ENCODE peak calls at places on chromosomes 6 and 20, in four cellular contexts. F is K562, L is GM12878, X is HepG2. I is an unnamed sample.

GRCh38 chr6:91539451-91539850 is 952.6 kb upstream of the MAP3K7 start:
- DNase-seq in F (no peak), L (no peak), X (no peak), I (no peak)

GRCh38 chr20:39800548-39800947 is 838.4 kb downstream of the DHX35 start:
- DNase-seq in F (no peak), L (peak), X (no peak), I (no peak)

GRCh38 chr6:169896826-169897456 is 145.5 kb downstream of the ERMARD start:
- DNase-seq in F (no peak), L (no peak), X (no peak), I (no peak)

GRCh38 chr6:36839819-36840379 is 655 bp upstream of the CPNE5 start:
- DNase-seq in F (peak), L (no peak), X (no peak), I (peak)

GRCh38 chr20:48822178-48822577 is 5.6 kb downstream of the PREX1 start:
- DNase-seq in F (no peak), L (no peak), X (no peak), I (no peak)

GRCh38 chr20:35004051-35004725 is 48.5 kb downstream of the MYH7B start:
- DNase-seq in F (no peak), L (no peak), X (no peak), I (no peak)

GRCh38 chr20:7728373-7728772 is 211.9 kb downstream of the HAO1 start:
- DNase-seq in F (no peak), L (no peak), X (no peak), I (no peak)

GRCh38 chr20:56181593-56181992 is 66.9 kb upstream of the MC3R start:
- DNase-seq in F (no peak), L (no peak), X (no peak), I (no peak)

GRCh38 chr6:53179961-53180651 is 31.5 kb upstream of the GCM1 start:
- DNase-seq in F (no peak), L (no peak), X (no peak), I (no peak)

GRCh38 chr6:153790048-153790447 is 249.0 kb upstream of the OPRM1 start:
- DNase-seq in F (no peak), L (no peak), X (peak), I (peak)

GRCh38 chr6:134074151-134074712 is 21.8 kb upstream of the SLC2A12 start:
- DNase-seq in F (no peak), L (no peak), X (peak), I (no peak)

GRCh38 chr20:63639093-63639860 is 12.4 kb upstream of the GMEB2 start:
- DNase-seq in F (no peak), L (no peak), X (no peak), I (no peak)

GRCh38 chr6:137813308-137813707 is 53.8 kb upstream of the TNFAIP3 start:
- DNase-seq in F (no peak), L (no peak), X (no peak), I (no peak)

GRCh38 chr20:9573598-9573997 is 59.2 kb downstream of the LAMP5 start:
- DNase-seq in F (no peak), L (no peak), X (no peak), I (no peak)

GRCh38 chr6:137495652-137496391 is 1.6 kb upstream of the OLIG3 start:
- DNase-seq in F (no peak), L (no peak), X (no peak), I (no peak)

GRCh38 chr20:53943522-53944291 is 126.7 kb downstream of the BCAS1 start:
- DNase-seq in F (peak), L (no peak), X (peak), I (peak)

GRCh38 chr6:158150701-158151100 is 17.4 kb downstream of the SERAC1 start:
- DNase-seq in F (no peak), L (no peak), X (no peak), I (no peak)

GRCh38 chr6:40877362-40877761 is 161.7 kb downstream of the UNC5CL start:
- DNase-seq in F (no peak), L (no peak), X (no peak), I (no peak)

GRCh38 chr6:110543106-110543505 is 66.7 kb upstream of the SLC22A16 start:
- DNase-seq in F (no peak), L (no peak), X (no peak), I (no peak)

GRCh38 chr6:131950767-131951575 is at the start of gene CCN2:
- DNase-seq in F (no peak), L (no peak), X (peak), I (peak)

GRCh38 chr6:72761767-72762166 is 139.9 kb downstream of the KCNQ5 start:
- DNase-seq in F (no peak), L (no peak), X (no peak), I (no peak)

GRCh38 chr6:88248709-88249321 is 82.7 kb upstream of the CNR1 start:
- DNase-seq in F (no peak), L (no peak), X (no peak), I (no peak)

GRCh38 chr6:137402143-137402542 is 92.1 kb downstream of the OLIG3 start:
- DNase-seq in F (no peak), L (no peak), X (no peak), I (no peak)

GRCh38 chr20:50460608-50461268 is 49.4 kb upstream of the PTPN1 start:
- DNase-seq in F (peak), L (no peak), X (peak), I (peak)

GRCh38 chr6:149012040-149012545 is 265.3 kb downstream of the UST start:
- DNase-seq in F (no peak), L (no peak), X (no peak), I (peak)

GRCh38 chr6:143397229-143398222 is 53.0 kb downstream of the ADAT2 start:
- DNase-seq in F (no peak), L (no peak), X (peak), I (no peak)

GRCh38 chr6:21984551-21984950 is 312.3 kb downstream of the PRL start:
- DNase-seq in F (no peak), L (no peak), X (no peak), I (no peak)

GRCh38 chr6:21984135-21984534 is 312.7 kb downstream of the PRL start:
- DNase-seq in F (no peak), L (no peak), X (no peak), I (no peak)

GRCh38 chr6:21985904-21986303 is 310.9 kb downstream of the PRL start:
- DNase-seq in F (no peak), L (no peak), X (no peak), I (no peak)

GRCh38 chr6:21986703-21987102 is 310.1 kb downstream of the PRL start:
- DNase-seq in F (no peak), L (no peak), X (no peak), I (no peak)

GRCh38 chr6:21987501-21987957 is 309.3 kb downstream of the PRL start:
- DNase-seq in F (peak), L (peak), X (peak), I (peak)
- TF ChIP-seq FOXK2 in F (no peak), L (no peak), X (no peak), I (no peak)

GRCh38 chr6:52009736-52010135 is 77.7 kb downstream of the PKHD1 start:
- DNase-seq in F (no peak), L (no peak), X (no peak), I (no peak)
- TF ChIP-seq FOXK2 in F (no peak), L (no peak), X (no peak), I (no peak)

DNA sequence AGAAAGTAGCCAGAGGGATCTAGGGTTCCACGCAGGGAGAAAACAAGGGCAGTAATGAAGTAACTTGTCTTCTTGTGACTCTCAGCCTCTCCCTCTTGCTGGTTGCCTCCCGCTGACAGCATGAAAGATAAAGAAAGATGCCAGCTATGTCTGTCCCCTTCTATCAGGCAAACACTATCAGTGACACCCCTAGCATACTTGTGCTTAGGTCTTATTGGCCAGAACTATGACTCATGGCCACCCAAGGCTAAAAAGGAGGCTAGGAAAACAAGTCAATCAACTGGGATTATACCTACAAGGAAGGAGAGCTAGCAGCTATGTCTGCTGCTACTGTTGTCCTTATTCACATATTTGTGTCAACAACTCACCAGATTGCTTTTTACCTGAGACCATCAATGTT is 206.8 kb upstream of the SOX4 start:
- DNase-seq in F (no peak), L (no peak), X (peak), I (no peak)
- TF ChIP-seq FOXK2 in F (no peak), L (no peak), X (no peak), I (no peak)

DNA sequence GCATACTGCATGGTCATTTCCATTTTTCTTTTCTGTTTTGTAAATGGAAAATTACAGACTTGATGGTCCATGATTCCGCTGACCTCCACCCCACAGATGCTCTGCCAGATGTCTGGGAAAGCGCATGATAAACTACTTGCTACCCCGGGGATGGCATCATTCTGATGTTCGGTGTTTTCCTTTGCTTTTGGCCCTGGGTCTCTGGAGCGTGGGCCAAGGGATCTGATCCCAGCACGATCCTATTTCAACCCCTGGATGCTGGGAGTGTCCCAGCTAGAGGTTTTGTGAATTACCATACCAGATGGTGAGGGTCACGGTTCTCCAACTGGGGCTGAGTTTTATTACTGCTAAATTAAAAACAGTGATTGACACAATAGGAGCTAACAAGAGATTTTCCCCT is 25.2 kb upstream of the MYLIP start:
- DNase-seq in F (no peak), L (no peak), X (no peak), I (no peak)
- TF ChIP-seq FOXK2 in F (no peak), L (no peak), X (no peak), I (no peak)

DNA sequence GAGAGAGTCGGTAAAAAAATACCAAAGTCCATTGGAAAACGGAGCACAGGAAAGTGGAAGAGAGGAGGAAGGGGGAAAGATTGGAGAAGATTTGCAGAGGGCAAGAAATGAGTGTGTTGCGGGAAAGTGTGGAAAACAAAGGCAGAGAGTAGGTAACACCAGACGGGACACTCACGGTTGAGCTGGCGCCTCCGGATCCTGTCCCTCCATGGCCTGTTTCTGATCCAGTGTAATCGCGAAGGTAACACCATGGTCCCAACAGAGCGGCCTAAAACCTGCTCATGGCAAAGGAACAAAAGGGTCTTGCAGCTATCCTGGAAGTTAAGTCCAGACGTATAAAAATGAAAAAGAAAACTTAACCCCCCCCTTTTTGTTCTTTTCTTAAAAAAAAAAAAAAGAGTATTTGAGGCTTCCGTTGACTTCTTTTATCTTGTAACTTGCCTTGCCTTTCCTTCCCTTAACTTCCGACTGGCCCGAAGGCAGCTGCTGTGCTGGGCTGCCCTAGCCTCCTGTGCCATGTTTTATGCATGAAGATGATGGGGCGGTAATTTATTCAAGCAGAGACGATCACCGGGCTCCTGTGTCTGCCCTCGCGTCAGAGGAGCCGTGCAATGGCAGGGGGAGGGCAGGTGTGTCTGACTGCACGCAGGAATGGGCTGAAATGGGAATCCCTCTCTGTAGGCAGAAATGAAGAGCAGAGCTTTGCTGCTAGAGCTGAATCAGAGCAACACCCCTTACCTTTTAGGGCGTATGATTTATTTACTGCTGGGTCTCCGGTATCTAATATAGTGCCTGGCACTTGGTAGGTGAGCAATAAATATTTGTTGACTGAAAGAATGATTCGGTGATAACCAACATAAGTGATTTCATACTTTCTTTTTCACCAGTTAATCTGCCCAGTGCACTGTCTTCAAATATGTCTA is 106.2 kb upstream of the RIPOR2 start:
- DNase-seq in F (no peak), L (no peak), X (no peak), I (no peak)
- TF ChIP-seq FOXK2 in F (no peak), L (no peak), X (no peak), I (no peak)

GRCh38 chr6:39191236-39191930 is 37.9 kb downstream of the KCNK5 start:
- DNase-seq in F (no peak), L (no peak), X (no peak), I (no peak)

GRCh38 chr6:39188577-39188976 is 40.7 kb downstream of the KCNK5 start:
- DNase-seq in F (peak), L (no peak), X (no peak), I (no peak)

GRCh38 chr6:39189131-39189530 is 40.1 kb downstream of the KCNK5 start:
- DNase-seq in F (no peak), L (no peak), X (no peak), I (no peak)

GRCh38 chr6:39190545-39191235 is 38.6 kb downstream of the KCNK5 start:
- DNase-seq in F (peak), L (no peak), X (no peak), I (no peak)

DNA sequence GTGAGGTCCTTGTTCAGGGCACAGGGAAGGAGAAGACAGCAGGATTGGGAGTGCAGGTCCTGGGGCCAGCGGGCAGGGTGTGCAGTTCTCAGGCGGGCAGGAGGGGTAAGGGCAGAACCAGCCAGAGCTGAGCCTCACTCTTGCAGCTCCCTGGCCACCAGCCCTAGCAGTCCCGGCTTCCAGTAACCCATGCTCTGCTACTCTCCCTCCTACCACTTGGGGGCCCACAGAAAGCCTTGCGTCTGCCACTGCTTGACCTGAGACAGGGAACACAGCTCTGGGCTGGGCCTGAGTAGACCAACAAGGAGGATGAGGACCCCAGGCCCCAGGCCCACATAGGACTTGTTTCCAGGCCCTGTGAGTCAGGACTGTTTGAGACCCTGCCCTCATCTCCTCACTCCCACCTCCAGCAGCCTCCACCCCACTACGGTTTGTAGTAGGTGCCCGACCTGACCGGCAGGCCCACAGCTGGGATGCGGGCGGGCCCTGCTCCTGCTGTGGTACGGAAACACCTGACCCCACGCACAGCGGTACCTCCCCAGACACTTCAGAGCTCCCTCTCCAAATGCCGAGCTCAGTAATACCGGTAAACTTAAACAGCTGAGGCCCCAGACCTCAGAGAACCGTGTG is 39.2 kb downstream of the KCNK5 start:
- DNase-seq in F (peak), L (no peak), X (peak), I (peak)
- TF ChIP-seq FOXK2 in F (no peak), L (no peak), X (no peak), I (no peak)

DNA sequence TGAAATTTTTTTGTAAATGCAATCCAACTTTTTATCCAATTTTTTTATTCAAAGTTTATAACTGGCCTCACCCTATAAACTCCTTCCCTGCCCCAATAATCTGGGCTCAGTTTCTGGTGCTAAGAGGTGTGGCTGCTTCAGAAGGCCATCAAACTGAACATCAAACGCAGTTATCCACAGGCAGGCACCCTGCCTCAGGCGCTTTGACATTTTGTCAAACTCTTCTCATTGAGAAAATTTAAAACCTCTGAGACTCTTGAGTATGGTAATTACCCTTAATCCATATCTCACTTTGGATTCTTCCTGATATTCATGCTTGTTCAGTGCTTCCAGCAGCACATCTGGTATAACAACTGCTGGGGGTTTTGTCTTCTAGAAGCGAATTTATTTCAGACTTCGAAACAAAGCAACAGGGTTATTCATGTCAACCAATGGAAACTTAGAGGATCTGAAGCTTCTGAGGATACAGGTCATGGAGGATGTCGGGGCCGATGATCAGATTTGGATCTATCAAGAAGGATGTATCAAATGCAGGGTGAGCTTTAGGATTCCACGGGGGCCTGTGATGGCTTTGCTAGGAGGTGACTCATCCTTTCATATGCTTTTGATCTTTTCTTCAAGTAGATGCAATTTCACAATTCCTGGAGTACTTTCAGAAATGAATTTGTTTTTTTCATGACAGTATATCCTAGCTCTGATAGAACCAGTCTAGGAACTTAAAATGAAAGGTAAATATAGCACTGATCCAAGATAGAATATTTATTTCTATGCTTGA is 68.1 kb downstream of the RTN4IP1 start:
- DNase-seq in F (no peak), L (no peak), X (no peak), I (no peak)
- TF ChIP-seq FOXK2 in F (no peak), L (no peak), X (no peak), I (no peak)

DNA sequence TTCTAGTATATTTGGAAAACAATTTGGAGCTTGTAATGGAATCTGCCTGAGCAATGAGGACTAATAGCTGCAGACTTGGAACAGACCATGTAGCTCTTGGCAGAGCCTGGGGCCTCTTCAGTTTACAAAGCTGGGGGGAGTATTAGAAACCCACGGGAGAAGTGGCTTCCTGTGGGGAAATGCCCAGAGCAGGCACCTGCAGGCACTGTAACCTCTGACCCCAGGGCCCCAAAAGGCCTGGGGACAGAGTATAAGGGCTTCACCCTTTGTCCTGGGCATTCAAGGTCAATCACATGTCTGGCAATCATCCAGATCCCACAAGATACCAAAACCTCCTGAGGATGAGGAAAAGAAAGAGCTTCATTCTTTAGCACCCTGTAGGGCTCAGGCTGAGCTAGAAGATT is 19.4 kb downstream of the PKIG start:
- DNase-seq in F (no peak), L (no peak), X (no peak), I (no peak)
- TF ChIP-seq FOXK2 in F (no peak), L (no peak), X (no peak), I (no peak)